ENCODE peak calls at places on chromosome 10, in eight cellular contexts. W is HCT116; P is AML-193; V is tibial nerve; Q is NCI-H446; S is naive thymus-derived CD4-positive, alpha-beta T cell; E is NCI-H524; B is EL. R is an unnamed sample.

GRCh38 chr10:1195828-1196227 is 139.6 kb downstream of the WDR37 start:
- DNase-seq in W (no peak), P (no peak), V (no peak), Q (no peak), S (no peak), E (no peak), B (no peak), R (no peak)

GRCh38 chr10:102770792-102771191 is 27.0 kb downstream of the WBP1L start:
- DNase-seq in W (no peak), P (no peak), V (no peak), Q (no peak), S (no peak), E (no peak), B (no peak), R (no peak)

GRCh38 chr10:16832351-16833080 is 15.3 kb upstream of the RSU1 start:
- DNase-seq in W (no peak), P (no peak), V (no peak), Q (peak; percentile 79), S (no peak), E (no peak), B (peak; percentile 95), R (no peak)

GRCh38 chr10:42482411-42482810 is 156.0 kb downstream of the ZNF33B start:
- DNase-seq in W (no peak), P (no peak), V (no peak), Q (no peak), S (no peak), E (no peak), B (peak; percentile 44), R (no peak)

GRCh38 chr10:21751341-21752310 is 217.6 kb downstream of the MLLT10 start:
- DNase-seq in W (peak; percentile 44), P (peak; percentile 3), V (no peak), Q (no peak), S (no peak), E (no peak), B (no peak), R (no peak)

GRCh38 chr10:71727429-71728217 is 8.0 kb upstream of the C10orf105 start:
- DNase-seq in W (no peak), P (peak; percentile 89), V (peak; percentile 51), Q (peak; percentile 44), S (peak; percentile 85), E (peak; percentile 37), B (no peak), R (no peak)

GRCh38 chr10:21572578-21572977 is 38.5 kb downstream of the MLLT10 start:
- DNase-seq in W (no peak), P (no peak), V (peak; percentile 33), Q (no peak), S (no peak), E (no peak), B (peak; percentile 60), R (no peak)

GRCh38 chr10:82409671-82410070 is 534.7 kb downstream of the NRG3 start:
- DNase-seq in W (no peak), P (no peak), V (peak; percentile 7), Q (peak; percentile 19), S (no peak), E (no peak), B (no peak), R (no peak)

GRCh38 chr10:131453772-131454634 is 142.5 kb upstream of the TCERG1L start:
- DNase-seq in W (peak; percentile 21), P (peak; percentile 20), V (peak; percentile 86), Q (peak; percentile 8), S (peak; percentile 54), E (peak; percentile 38), B (no peak), R (no peak)

GRCh38 chr10:123381271-123381670 is 227.1 kb downstream of the BUB3 start:
- DNase-seq in W (no peak), P (no peak), V (no peak), Q (no peak), S (no peak), E (no peak), B (peak; percentile 2), R (no peak)

R was measured in keratinocyte.